ENCODE peak calls at places on chromosomes 11 and 22, in seven cellular contexts. E, H, V, U, I, M and P are unnamed samples.

GRCh38 chr11:26741036-26741435 is 19.2 kb upstream of the SLC5A12 start:
- DNase-seq in E (no peak), H (no peak), V (no peak), U (no peak), I (no peak), M (no peak), P (no peak)

GRCh38 chr11:121575250-121575962 is 122.6 kb upstream of the SORL1-AS1 start:
- DNase-seq in E (no peak), H (no peak), V (peak), U (peak), I (peak), M (peak), P (peak)

GRCh38 chr11:134762248-134763029 is 350.4 kb upstream of the B3GAT1 start:
- DNase-seq in E (no peak), H (peak), V (no peak), U (no peak), I (no peak), M (peak), P (peak)

GRCh38 chr11:19962795-19963163 is 197.5 kb downstream of the DBX1 start:
- DNase-seq in E (no peak), H (no peak), V (no peak), U (no peak), I (no peak), M (peak), P (no peak)

GRCh38 chr11:27740362-27741024 is 40.2 kb upstream of the BDNF start:
- DNase-seq in E (no peak), H (no peak), V (no peak), U (no peak), I (no peak), M (no peak), P (peak)

GRCh38 chr22:19598054-19598855 is 74.0 kb upstream of the CLDN5 start:
- DNase-seq in E (no peak), H (no peak), V (no peak), U (peak), I (no peak), M (no peak), P (no peak)

GRCh38 chr22:23533771-23534191 is 46.3 kb downstream of the IGLL1 start:
- DNase-seq in E (no peak), H (no peak), V (no peak), U (peak), I (no peak), M (no peak), P (peak)

GRCh38 chr11:93662177-93662575 is 694 bp downstream of the CEP295 start:
- DNase-seq in E (no peak), H (no peak), V (no peak), U (no peak), I (no peak), M (no peak), P (no peak)

GRCh38 chr11:103601230-103601846 is 435.1 kb upstream of the DDI1 start:
- DNase-seq in E (no peak), H (no peak), V (no peak), U (no peak), I (peak), M (peak), P (peak)

GRCh38 chr11:81036168-81036870 is 1595.5 kb upstream of the TENM4 start:
- DNase-seq in E (no peak), H (no peak), V (no peak), U (no peak), I (no peak), M (no peak), P (no peak)

GRCh38 chr22:41963453-41964105 is 5.7 kb upstream of the SEPTIN3 start:
- DNase-seq in E (no peak), H (no peak), V (peak), U (no peak), I (no peak), M (peak), P (peak)

GRCh38 chr11:102453286-102453797 is 777 bp upstream of the TMEM123 start:
- DNase-seq in E (no peak), H (no peak), V (no peak), U (no peak), I (peak), M (no peak), P (peak)

GRCh38 chr11:27786864-27787263 is 86.6 kb upstream of the BDNF start:
- DNase-seq in E (no peak), H (no peak), V (no peak), U (no peak), I (no peak), M (no peak), P (no peak)

GRCh38 chr11:3837793-3838192 is 3.0 kb downstream of the RHOG start:
- DNase-seq in E (no peak), H (no peak), V (peak), U (peak), I (peak), M (no peak), P (no peak)

GRCh38 chr22:40453676-40454075 is 83.3 kb downstream of the SGSM3 start:
- DNase-seq in E (no peak), H (no peak), V (no peak), U (no peak), I (no peak), M (peak), P (no peak)

GRCh38 chr11:27963370-27963769 is 144.6 kb downstream of the KIF18A start:
- DNase-seq in E (no peak), H (no peak), V (no peak), U (no peak), I (no peak), M (no peak), P (no peak)

GRCh38 chr11:21933095-21933494 is 259.8 kb upstream of the ANO5 start:
- DNase-seq in E (no peak), H (no peak), V (no peak), U (no peak), I (no peak), M (no peak), P (no peak)

GRCh38 chr11:66315921-66316811 is 678 bp downstream of the CD248 start:
- DNase-seq in E (no peak), H (no peak), V (no peak), U (peak), I (no peak), M (no peak), P (no peak)

GRCh38 chr11:62394825-62395538 is 23.9 kb upstream of the SCGB1A1 start:
- DNase-seq in E (no peak), H (no peak), V (peak), U (peak), I (peak), M (peak), P (peak)

GRCh38 chr11:15615412-15616096 is 500.8 kb downstream of the INSC start:
- DNase-seq in E (no peak), H (no peak), V (no peak), U (no peak), I (no peak), M (no peak), P (no peak)

GRCh38 chr11:118910309-118911112 is 15.2 kb downstream of the BCL9L start:
- DNase-seq in E (no peak), H (no peak), V (peak), U (peak), I (peak), M (peak), P (peak)

GRCh38 chr11:1081601-1082311 is 7.1 kb downstream of the MUC2 start:
- DNase-seq in E (no peak), H (no peak), V (no peak), U (peak), I (no peak), M (no peak), P (no peak)

GRCh38 chr11:99548264-99548663 is 527.5 kb downstream of the CNTN5 start:
- DNase-seq in E (no peak), H (no peak), V (no peak), U (no peak), I (no peak), M (peak), P (no peak)

GRCh38 chr11:60978546-60979380 is 7.3 kb downstream of the CD6 start:
- DNase-seq in E (no peak), H (no peak), V (no peak), U (no peak), I (no peak), M (no peak), P (no peak)

GRCh38 chr11:43920598-43921419 is 21.6 kb upstream of the C11orf96 start:
- DNase-seq in E (no peak), H (peak), V (peak), U (no peak), I (peak), M (peak), P (no peak)

GRCh38 chr11:32411937-32412615 is 23.3 kb downstream of the WT1 start:
- DNase-seq in E (no peak), H (no peak), V (no peak), U (no peak), I (peak), M (no peak), P (no peak)

GRCh38 chr11:111554532-111554931 is 14.0 kb downstream of the LAYN start:
- DNase-seq in E (no peak), H (no peak), V (no peak), U (no peak), I (no peak), M (no peak), P (no peak)

GRCh38 chr11:95512682-95513081 is 276.9 kb downstream of the FAM76B start:
- DNase-seq in E (no peak), H (peak), V (no peak), U (no peak), I (peak), M (peak), P (peak)

GRCh38 chr11:12114487-12115033 is 4.2 kb downstream of the MICAL2 start:
- DNase-seq in E (no peak), H (no peak), V (no peak), U (no peak), I (peak), M (peak), P (no peak)

GRCh38 chr11:78022397-78023396 is at the start of gene KCTD14:
- DNase-seq in E (no peak), H (no peak), V (peak), U (no peak), I (peak), M (no peak), P (peak)

GRCh38 chr11:975824-976223 is 50.2 kb downstream of the AP2A2 start:
- DNase-seq in E (no peak), H (no peak), V (no peak), U (peak), I (no peak), M (peak), P (no peak)

GRCh38 chr11:78313181-78313788 is 104.3 kb downstream of the GAB2 start:
- DNase-seq in E (no peak), H (no peak), V (peak), U (no peak), I (peak), M (peak), P (no peak)

GRCh38 chr22:29951675-29952413 is 68.9 kb downstream of the MTMR3 start:
- DNase-seq in E (no peak), H (no peak), V (no peak), U (no peak), I (no peak), M (no peak), P (no peak)

GRCh38 chr22:43537019-43537585 is 125.3 kb downstream of the MPPED1 start:
- DNase-seq in E (no peak), H (no peak), V (peak), U (no peak), I (peak), M (no peak), P (no peak)

GRCh38 chr11:78397398-78397797 is 20.2 kb downstream of the GAB2 start:
- DNase-seq in E (no peak), H (no peak), V (no peak), U (no peak), I (no peak), M (no peak), P (no peak)

GRCh38 chr11:7906481-7906880 is 24.6 kb downstream of the OR10A6 start:
- DNase-seq in E (no peak), H (no peak), V (no peak), U (no peak), I (no peak), M (no peak), P (no peak)
- H3K27ac ChIP-seq in E (no peak), H (no peak), V (peak), U (no peak), I (no peak), M (peak), P (no peak)

GRCh38 chr11:2755071-2755470 is 55.3 kb upstream of the KCNQ1OT1 start:
- DNase-seq in E (no peak), H (no peak), V (no peak), U (peak), I (no peak), M (no peak), P (no peak)
- TF ChIP-seq CTCF in E (no peak), H (no peak), V (no peak), U (no peak), I (no peak), M (no peak), P (no peak)

GRCh38 chr22:50701076-50701419 is 28.4 kb downstream of the SHANK3 start:
- DNase-seq in E (no peak), H (no peak), V (no peak), U (no peak), I (no peak), M (no peak), P (no peak)
- TF ChIP-seq POLR2A in E (no peak), H (no peak), V (no peak), U (no peak), I (no peak), M (no peak), P (no peak)

GRCh38 chr11:13644997-13645667 is 23.3 kb upstream of the FAR1 start:
- DNase-seq in E (no peak), H (no peak), V (no peak), U (no peak), I (no peak), M (no peak), P (no peak)

GRCh38 chr11:13649619-13650018 is 18.8 kb upstream of the FAR1 start:
- DNase-seq in E (no peak), H (no peak), V (no peak), U (no peak), I (no peak), M (no peak), P (no peak)

DNA sequence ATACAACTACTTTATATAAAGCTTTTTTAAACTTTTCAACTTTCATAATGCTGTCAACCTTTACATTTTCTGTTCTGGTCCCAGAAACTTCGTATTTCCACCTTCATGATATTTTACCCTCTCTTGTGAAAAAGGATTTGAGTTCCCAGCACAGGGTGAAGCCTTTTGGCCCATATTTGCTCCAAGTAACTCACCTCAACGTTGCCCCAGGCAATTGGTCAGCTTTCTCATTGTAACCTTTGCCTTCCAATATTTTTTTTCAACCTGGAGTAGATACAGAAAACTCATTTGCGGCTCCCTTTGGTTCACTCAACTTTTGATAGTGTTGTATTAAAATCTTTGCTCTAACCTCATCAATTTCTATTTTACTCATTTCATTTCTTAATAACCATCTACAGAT is 21.1 kb upstream of the FAR1 start:
- DNase-seq in E (no peak), H (no peak), V (no peak), U (no peak), I (no peak), M (no peak), P (no peak)
- H3K27ac ChIP-seq in E (no peak), H (no peak), V (peak), U (no peak), I (no peak), M (no peak), P (no peak)

DNA sequence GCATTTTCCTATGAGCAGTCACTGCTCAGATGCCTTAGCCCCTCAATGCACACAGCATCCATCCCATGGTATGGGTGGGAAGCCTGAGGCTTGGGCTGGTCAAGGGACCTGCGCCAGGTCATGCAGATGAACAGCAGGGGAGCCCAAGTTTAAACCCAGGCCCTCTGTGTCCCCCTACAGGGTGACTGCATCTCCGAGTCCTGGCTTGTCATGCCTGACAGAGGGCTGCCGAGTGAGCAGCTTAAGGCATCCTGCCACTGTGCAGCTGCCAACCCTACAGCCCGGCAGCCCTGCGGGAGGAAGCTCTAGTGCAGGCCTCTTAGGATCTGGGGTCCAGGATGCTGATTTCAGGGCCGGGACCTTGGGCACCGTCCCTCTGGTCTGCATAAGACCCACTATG is 10.0 kb downstream of the IL2RB start:
- DNase-seq in E (no peak), H (no peak), V (no peak), U (no peak), I (no peak), M (no peak), P (no peak)
- TF ChIP-seq CTCF in E (no peak), H (no peak), V (no peak), U (no peak), I (no peak), M (no peak), P (no peak)